ENCODE peak calls at places on chromosomes 6 and 20, in four cellular contexts. H is CD4-positive, alpha-beta T cell; P is left kidney; Q is NCI-H2081. K is an unnamed sample.

GRCh38 chr6:44784195-44784594 is 396.7 kb downstream of the CDC5L start:
- DNase-seq in H (no peak), Q (no peak), P (no peak), K (no peak)

GRCh38 chr6:149335924-149336323 is 18.4 kb downstream of the TAB2 start:
- DNase-seq in Q (no peak), H (no peak), P (no peak), K (no peak)

GRCh38 chr6:106037060-106037459 is 49.1 kb upstream of the PRDM1 start:
- DNase-seq in Q (no peak), H (no peak), P (no peak), K (no peak)

GRCh38 chr6:11973238-11973637 is 38.9 kb upstream of the HIVEP1 start:
- DNase-seq in P (no peak), H (no peak), Q (no peak), K (no peak)

GRCh38 chr6:157912326-157912725 is 69.3 kb upstream of the SYNJ2 start:
- DNase-seq in P (no peak), Q (no peak), H (no peak), K (no peak)

GRCh38 chr20:63746766-63747315 is 7.3 kb downstream of the SLC2A4RG start:
- DNase-seq in P (no peak), Q (no peak), H (no peak), K (no peak)

GRCh38 chr6:169640347-169640972 is 61.4 kb downstream of the WDR27 start:
- DNase-seq in H (no peak), Q (no peak), P (peak), K (no peak)

GRCh38 chr20:59123011-59123676 is 40.5 kb upstream of the ZNF831 start:
- DNase-seq in P (peak), Q (no peak), H (peak), K (no peak)

GRCh38 chr20:38143238-38143645 is 21.8 kb downstream of the TGM2 start:
- DNase-seq in H (no peak), P (no peak), Q (no peak), K (no peak)

GRCh38 chr6:133394630-133395029 is 153.5 kb downstream of the EYA4 start:
- DNase-seq in Q (no peak), H (no peak), P (no peak), K (no peak)

GRCh38 chr6:5423251-5423650 is 161.9 kb downstream of the FARS2 start:
- DNase-seq in H (no peak), P (no peak), Q (peak), K (no peak)

GRCh38 chr6:166512567-166512966 is 73.9 kb downstream of the RAMACL start:
- DNase-seq in P (peak), Q (no peak), H (peak), K (no peak)

GRCh38 chr20:16004108-16004854 is 569.0 kb downstream of the KIF16B start:
- DNase-seq in H (no peak), P (peak), Q (no peak), K (no peak)

GRCh38 chr6:48032156-48032555 is 78.8 kb downstream of the PTCHD4 start:
- DNase-seq in H (no peak), Q (no peak), P (peak), K (peak)

GRCh38 chr6:49453221-49453620 is 9.8 kb downstream of the MMUT start:
- DNase-seq in Q (no peak), H (no peak), P (no peak), K (no peak)

GRCh38 chr6:90516074-90516660 is 70.7 kb downstream of the MAP3K7 start:
- DNase-seq in Q (no peak), H (no peak), P (no peak), K (no peak)

GRCh38 chr6:92023410-92023940 is 1395.9 kb downstream of the EPHA7 start:
- DNase-seq in Q (no peak), H (no peak), P (peak), K (no peak)

GRCh38 chr6:36492092-36492491 is 49.3 kb downstream of the KCTD20 start:
- DNase-seq in Q (no peak), P (no peak), H (no peak), K (peak)

GRCh38 chr6:33118525-33119123 is 42.8 kb downstream of the HLA-DPB1 start:
- DNase-seq in P (peak), H (no peak), Q (peak), K (no peak)

GRCh38 chr20:63538204-63539091 is 1.3 kb upstream of the PTK6 start:
- DNase-seq in H (no peak), P (no peak), Q (peak), K (no peak)

GRCh38 chr6:37503486-37503980 is 3.8 kb upstream of the CCDC167 start:
- DNase-seq in Q (no peak), H (no peak), P (no peak), K (no peak)

GRCh38 chr6:119096683-119097310 is 18.3 kb upstream of the FAM184A start:
- DNase-seq in Q (no peak), P (peak), H (no peak), K (peak)

K was measured in adrenal gland.